ENCODE peak calls at places on chromosomes 6 and 20, in eight cellular contexts. One of them, this sample, is unnamed.

GRCh38 chr6:42349753-42350573 is 101.8 kb downstream of the TRERF1 start:
- DNase-seq in GM18507: no peak
- DNase-seq in A172: no peak
- DNase-seq in T follicular helper cell: no peak
- DNase-seq in choroid plexus epithelial cell: no peak
- DNase-seq in HepG2: no peak
- DNase-seq in CD4-positive, alpha-beta T cell: no peak
- DNase-seq in SJSA1: no peak
- DNase-seq in this sample: no peak

GRCh38 chr6:15994814-15995459 is 133.9 kb upstream of the MYLIP start:
- DNase-seq in GM18507: no peak
- DNase-seq in A172: no peak
- DNase-seq in T follicular helper cell: no peak
- DNase-seq in choroid plexus epithelial cell: no peak
- DNase-seq in HepG2: no peak
- DNase-seq in CD4-positive, alpha-beta T cell: no peak
- DNase-seq in SJSA1: no peak
- DNase-seq in this sample: no peak

GRCh38 chr6:109257494-109257893 is 124.8 kb downstream of the CD164 start:
- DNase-seq in GM18507: no peak
- DNase-seq in A172: no peak
- DNase-seq in T follicular helper cell: no peak
- DNase-seq in choroid plexus epithelial cell: no peak
- DNase-seq in HepG2: no peak
- DNase-seq in CD4-positive, alpha-beta T cell: no peak
- DNase-seq in SJSA1: no peak
- DNase-seq in this sample: no peak

GRCh38 chr6:41578714-41579610 is 32.8 kb downstream of the FOXP4 start:
- DNase-seq in GM18507: no peak
- DNase-seq in A172: peak; percentile 17
- DNase-seq in T follicular helper cell: no peak
- DNase-seq in choroid plexus epithelial cell: peak; percentile 11
- DNase-seq in HepG2: no peak
- DNase-seq in CD4-positive, alpha-beta T cell: no peak
- DNase-seq in SJSA1: peak; percentile 77
- DNase-seq in this sample: no peak

GRCh38 chr20:63972312-63973159 is 2.8 kb upstream of the ZNF512B start:
- DNase-seq in GM18507: no peak
- DNase-seq in A172: no peak
- DNase-seq in T follicular helper cell: no peak
- DNase-seq in choroid plexus epithelial cell: no peak
- DNase-seq in HepG2: peak; percentile 69
- DNase-seq in CD4-positive, alpha-beta T cell: no peak
- DNase-seq in SJSA1: no peak
- DNase-seq in this sample: peak; percentile 54

GRCh38 chr20:45873409-45874116 is 7.5 kb upstream of the ZSWIM1 start:
- DNase-seq in GM18507: no peak
- DNase-seq in A172: no peak
- DNase-seq in T follicular helper cell: no peak
- DNase-seq in choroid plexus epithelial cell: no peak
- DNase-seq in HepG2: no peak
- DNase-seq in CD4-positive, alpha-beta T cell: no peak
- DNase-seq in SJSA1: no peak
- DNase-seq in this sample: no peak

GRCh38 chr6:38584731-38585130 is 55.0 kb downstream of the BTBD9 start:
- DNase-seq in GM18507: no peak
- DNase-seq in A172: no peak
- DNase-seq in T follicular helper cell: no peak
- DNase-seq in choroid plexus epithelial cell: no peak
- DNase-seq in HepG2: no peak
- DNase-seq in CD4-positive, alpha-beta T cell: no peak
- DNase-seq in SJSA1: no peak
- DNase-seq in this sample: no peak

GRCh38 chr6:161029195-161029809 is 37.7 kb downstream of the MAP3K4 start:
- DNase-seq in GM18507: peak; percentile 15
- DNase-seq in A172: peak; percentile 35
- DNase-seq in T follicular helper cell: no peak
- DNase-seq in choroid plexus epithelial cell: peak; percentile 95
- DNase-seq in HepG2: no peak
- DNase-seq in CD4-positive, alpha-beta T cell: no peak
- DNase-seq in SJSA1: no peak
- DNase-seq in this sample: no peak

GRCh38 chr6:16333580-16333979 is 95.2 kb downstream of the GMPR start:
- DNase-seq in GM18507: no peak
- DNase-seq in A172: peak; percentile 52
- DNase-seq in T follicular helper cell: no peak
- DNase-seq in choroid plexus epithelial cell: peak; percentile 50
- DNase-seq in HepG2: no peak
- DNase-seq in CD4-positive, alpha-beta T cell: no peak
- DNase-seq in SJSA1: no peak
- DNase-seq in this sample: no peak

GRCh38 chr6:137999815-138000214 is 107.4 kb downstream of the PERP start:
- DNase-seq in GM18507: no peak
- DNase-seq in A172: no peak
- DNase-seq in T follicular helper cell: no peak
- DNase-seq in choroid plexus epithelial cell: no peak
- DNase-seq in HepG2: no peak
- DNase-seq in CD4-positive, alpha-beta T cell: no peak
- DNase-seq in SJSA1: no peak
- DNase-seq in this sample: no peak

GRCh38 chr6:156437084-156437879 is 339.9 kb upstream of the ARID1B start:
- DNase-seq in GM18507: no peak
- DNase-seq in A172: no peak
- DNase-seq in T follicular helper cell: no peak
- DNase-seq in choroid plexus epithelial cell: no peak
- DNase-seq in HepG2: no peak
- DNase-seq in CD4-positive, alpha-beta T cell: no peak
- DNase-seq in SJSA1: no peak
- DNase-seq in this sample: no peak

GRCh38 chr20:44186674-44187053 is 324 bp downstream of the JPH2 start:
- DNase-seq in GM18507: no peak
- DNase-seq in A172: no peak
- DNase-seq in T follicular helper cell: no peak
- DNase-seq in choroid plexus epithelial cell: no peak
- DNase-seq in HepG2: no peak
- DNase-seq in CD4-positive, alpha-beta T cell: no peak
- DNase-seq in SJSA1: no peak
- DNase-seq in this sample: no peak

GRCh38 chr20:52859156-52859887 is 112.8 kb upstream of the TSHZ2 start:
- DNase-seq in GM18507: no peak
- DNase-seq in A172: peak; percentile 69
- DNase-seq in T follicular helper cell: no peak
- DNase-seq in choroid plexus epithelial cell: no peak
- DNase-seq in HepG2: no peak
- DNase-seq in CD4-positive, alpha-beta T cell: no peak
- DNase-seq in SJSA1: no peak
- DNase-seq in this sample: no peak

GRCh38 chr6:12459945-12460800 is 170.0 kb downstream of the EDN1 start:
- DNase-seq in GM18507: no peak
- DNase-seq in A172: no peak
- DNase-seq in T follicular helper cell: no peak
- DNase-seq in choroid plexus epithelial cell: no peak
- DNase-seq in HepG2: no peak
- DNase-seq in CD4-positive, alpha-beta T cell: no peak
- DNase-seq in SJSA1: no peak
- DNase-seq in this sample: no peak

GRCh38 chr6:139883776-139884175 is 509.3 kb upstream of the CITED2 start:
- DNase-seq in GM18507: no peak
- DNase-seq in A172: no peak
- DNase-seq in T follicular helper cell: no peak
- DNase-seq in choroid plexus epithelial cell: peak; percentile 53
- DNase-seq in HepG2: no peak
- DNase-seq in CD4-positive, alpha-beta T cell: no peak
- DNase-seq in SJSA1: no peak
- DNase-seq in this sample: no peak

GRCh38 chr20:8094415-8094818 is 37.6 kb upstream of the PLCB1 start:
- DNase-seq in GM18507: no peak
- DNase-seq in A172: no peak
- DNase-seq in T follicular helper cell: no peak
- DNase-seq in choroid plexus epithelial cell: peak; percentile 98
- DNase-seq in HepG2: no peak
- DNase-seq in CD4-positive, alpha-beta T cell: no peak
- DNase-seq in SJSA1: no peak
- DNase-seq in this sample: no peak

GRCh38 chr6:5592911-5593519 is 331.7 kb downstream of the FARS2 start:
- DNase-seq in GM18507: no peak
- DNase-seq in A172: no peak
- DNase-seq in T follicular helper cell: no peak
- DNase-seq in choroid plexus epithelial cell: no peak
- DNase-seq in HepG2: no peak
- DNase-seq in CD4-positive, alpha-beta T cell: no peak
- DNase-seq in SJSA1: no peak
- DNase-seq in this sample: no peak

GRCh38 chr20:37741055-37741454 is 47.2 kb downstream of the CTNNBL1 start:
- DNase-seq in GM18507: no peak
- DNase-seq in A172: no peak
- DNase-seq in T follicular helper cell: no peak
- DNase-seq in choroid plexus epithelial cell: peak; percentile 60
- DNase-seq in HepG2: peak; percentile 33
- DNase-seq in CD4-positive, alpha-beta T cell: no peak
- DNase-seq in SJSA1: no peak
- DNase-seq in this sample: peak; percentile 21

GRCh38 chr6:161001421-161001820 is 9.9 kb downstream of the MAP3K4 start:
- DNase-seq in GM18507: no peak
- DNase-seq in A172: no peak
- DNase-seq in T follicular helper cell: no peak
- DNase-seq in choroid plexus epithelial cell: peak; percentile 22
- DNase-seq in HepG2: peak; percentile 53
- DNase-seq in CD4-positive, alpha-beta T cell: no peak
- DNase-seq in SJSA1: no peak
- DNase-seq in this sample: no peak

GRCh38 chr20:1467355-1468116 is 887 bp upstream of the NSFL1C start:
- DNase-seq in GM18507: no peak
- DNase-seq in A172: no peak
- DNase-seq in T follicular helper cell: no peak
- DNase-seq in choroid plexus epithelial cell: no peak
- DNase-seq in HepG2: peak; percentile 68
- DNase-seq in CD4-positive, alpha-beta T cell: no peak
- DNase-seq in SJSA1: no peak
- DNase-seq in this sample: no peak

GRCh38 chr6:116218172-116218633 is 35.7 kb downstream of the TSPYL4 start:
- DNase-seq in GM18507: no peak
- DNase-seq in A172: no peak
- DNase-seq in T follicular helper cell: no peak
- DNase-seq in choroid plexus epithelial cell: peak; percentile 49
- DNase-seq in HepG2: no peak
- DNase-seq in CD4-positive, alpha-beta T cell: no peak
- DNase-seq in SJSA1: no peak
- DNase-seq in this sample: no peak

This sample was measured in H54.